ENCODE peak calls at places on chromosomes 16 and 17, in five cellular contexts. A, S, G, K and I are unnamed samples.

GRCh38 chr16:84617068-84617630 is 729 bp downstream of the COTL1 start:
- DNase-seq in G (no peak), K (no peak), A (peak), S (no peak), I (no peak)

GRCh38 chr17:21397341-21398050 is 21.3 kb downstream of the KCNJ12 start:
- DNase-seq in S (no peak), A (no peak), G (peak), K (no peak), I (peak)

GRCh38 chr17:76000755-76001521 is at the start of gene CDK3:
- DNase-seq in S (no peak), A (no peak), G (no peak), K (no peak), I (no peak)

GRCh38 chr17:69018687-69019086 is 42.0 kb downstream of the ABCA9 start:
- DNase-seq in S (no peak), G (no peak), A (no peak), K (no peak), I (no peak)

GRCh38 chr17:48626470-48627241 is 498 bp upstream of the HOXB9 start:
- DNase-seq in K (no peak), A (no peak), S (no peak), G (peak), I (peak)

GRCh38 chr17:77200711-77201110 is 59.9 kb downstream of the SEC14L1 start:
- DNase-seq in S (no peak), K (no peak), G (no peak), A (no peak), I (no peak)

GRCh38 chr17:17681744-17682292 is 560 bp downstream of the RAI1 start:
- DNase-seq in K (peak), S (no peak), G (no peak), A (peak), I (no peak)

GRCh38 chr16:84308120-84308519 is 13.4 kb downstream of the WFDC1 start:
- DNase-seq in K (no peak), S (peak), A (peak), G (peak), I (no peak)

GRCh38 chr16:66515543-66516171 is 34.3 kb downstream of the TK2 start:
- DNase-seq in G (peak), K (no peak), S (no peak), A (no peak), I (peak)

GRCh38 chr16:75433732-75434413 is 570 bp upstream of the CFDP1 start:
- DNase-seq in G (peak), K (peak), S (peak), A (peak), I (peak)

GRCh38 chr16:20647736-20648135 is 49.7 kb downstream of the ACSM1 start:
- DNase-seq in G (no peak), S (no peak), K (no peak), A (no peak), I (no peak)

GRCh38 chr17:42252528-42253172 is 23.5 kb downstream of the STAT5B start:
- DNase-seq in G (no peak), K (no peak), A (no peak), S (no peak), I (peak)

GRCh38 chr17:9162275-9162985 is 141.1 kb downstream of the NTN1 start:
- DNase-seq in G (no peak), S (no peak), K (no peak), A (no peak), I (no peak)

GRCh38 chr17:40499551-40500189 is 1.8 kb downstream of the TNS4 start:
- DNase-seq in G (peak), S (peak), K (no peak), A (no peak), I (peak)